ENCODE peak calls at places on chromosomes 1 and 21, in four cellular contexts. Z, B, M and R are unnamed samples.

GRCh38 chr1:210366767-210367166 is 38.1 kb downstream of the HHAT start:
- DNase-seq in Z (no peak), B (no peak), M (peak), R (no peak)

GRCh38 chr1:86788300-86789206 is 84.2 kb downstream of the SH3GLB1 start:
- DNase-seq in Z (no peak), B (no peak), M (peak), R (no peak)

GRCh38 chr1:176149939-176150807 is 56.9 kb downstream of the COP1 start:
- DNase-seq in Z (no peak), B (no peak), M (peak), R (no peak)

GRCh38 chr1:38586993-38587646 is 272.5 kb downstream of the RRAGC start:
- DNase-seq in Z (peak), B (peak), M (peak), R (peak)

GRCh38 chr1:117674521-117675400 is 68.9 kb downstream of the TENT5C start:
- DNase-seq in Z (peak), B (no peak), M (no peak), R (no peak)

GRCh38 chr1:154276797-154277196 is 4.4 kb downstream of the HAX1 start:
- DNase-seq in Z (no peak), B (no peak), M (no peak), R (peak)

GRCh38 chr1:227225715-227226346 is 92.5 kb downstream of the CDC42BPA start:
- DNase-seq in Z (no peak), B (no peak), M (no peak), R (no peak)

GRCh38 chr1:208837242-208837641 is 593.1 kb upstream of the PLXNA2 start:
- DNase-seq in Z (no peak), B (no peak), M (no peak), R (no peak)

GRCh38 chr1:91501527-91501859 is 842 bp downstream of the CDC7 start:
- DNase-seq in Z (no peak), B (no peak), M (no peak), R (no peak)

GRCh38 chr1:31934706-31935629 is 3.2 kb downstream of the PTP4A2 start:
- DNase-seq in Z (no peak), B (no peak), M (no peak), R (no peak)

GRCh38 chr1:243713470-243714186 is 136.4 kb downstream of the AKT3 start:
- DNase-seq in Z (no peak), B (no peak), M (no peak), R (no peak)

GRCh38 chr21:34808569-34809204 is 139.9 kb downstream of the CLIC6 start:
- DNase-seq in Z (no peak), B (no peak), M (no peak), R (no peak)

GRCh38 chr1:184486761-184487445 is 100.1 kb downstream of the C1orf21 start:
- DNase-seq in Z (no peak), B (no peak), M (no peak), R (peak)

GRCh38 chr1:52927219-52928082 is at the start of gene SCP2:
- DNase-seq in Z (peak), B (no peak), M (peak), R (peak)

GRCh38 chr1:28877132-28877781 is 37.1 kb upstream of the EPB41 start:
- DNase-seq in Z (peak), B (peak), M (peak), R (peak)

GRCh38 chr1:215140135-215140534 is 57.6 kb downstream of the KCNK2 start:
- DNase-seq in Z (no peak), B (no peak), M (no peak), R (no peak)

GRCh38 chr1:210250998-210251679 is 18.5 kb downstream of the SERTAD4 start:
- DNase-seq in Z (no peak), B (no peak), M (no peak), R (peak)

GRCh38 chr1:95223110-95223509 is 10.9 kb upstream of the RWDD3 start:
- DNase-seq in Z (no peak), B (no peak), M (no peak), R (no peak)

GRCh38 chr1:54410359-54410758 is 4.2 kb upstream of the SSBP3 start:
- DNase-seq in Z (no peak), B (no peak), M (no peak), R (no peak)

GRCh38 chr1:180181048-180181447 is 26.4 kb downstream of the QSOX1 start:
- DNase-seq in Z (peak), B (no peak), M (no peak), R (peak)

GRCh38 chr1:22509815-22510214 is 53.5 kb upstream of the EPHA8 start:
- DNase-seq in Z (no peak), B (no peak), M (no peak), R (no peak)

GRCh38 chr1:162072770-162073169 is 3.3 kb downstream of the NOS1AP start:
- DNase-seq in Z (no peak), B (no peak), M (no peak), R (no peak)

GRCh38 chr21:44581158-44581557 is 754 bp upstream of the KRTAP10-5 start:
- DNase-seq in Z (no peak), B (no peak), M (no peak), R (no peak)

GRCh38 chr21:44578371-44579055 is 1.9 kb downstream of the KRTAP10-5 start:
- DNase-seq in Z (no peak), B (no peak), M (no peak), R (no peak)

GRCh38 chr21:44579056-44579832 is 1.2 kb downstream of the KRTAP10-5 start:
- DNase-seq in Z (no peak), B (no peak), M (no peak), R (no peak)

GRCh38 chr21:44582055-44582454 is 1.7 kb upstream of the KRTAP10-5 start:
- DNase-seq in Z (peak), B (no peak), M (no peak), R (no peak)

DNA sequence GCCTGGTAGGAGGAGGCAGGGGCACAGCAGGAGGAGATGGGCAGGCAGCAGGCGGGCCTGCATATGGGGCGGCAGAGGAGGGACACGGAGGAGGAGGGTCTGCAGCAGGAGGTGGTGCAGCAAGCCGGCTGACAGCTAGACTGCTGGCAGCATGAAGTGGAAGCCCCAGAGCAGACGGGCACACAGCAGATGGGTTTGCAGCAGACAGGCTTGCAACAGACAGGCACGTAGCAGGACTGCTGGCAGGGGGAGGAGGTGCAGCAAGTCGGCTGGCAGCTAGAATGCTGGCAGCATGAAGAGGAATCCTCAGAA is 615 bp downstream of the KRTAP10-5 start:
- DNase-seq in Z (no peak), B (no peak), M (no peak), R (no peak)
- TF ChIP-seq CREM in Z (no peak), B (no peak), M (no peak), R (no peak)

GRCh38 chr21:32914424-32915070 is 111.2 kb upstream of the OLIG2 start:
- DNase-seq in Z (no peak), B (no peak), M (no peak), R (no peak)
- TF ChIP-seq NR2C2 in Z (no peak), B (no peak), M (no peak), R (no peak)

GRCh38 chr1:204359474-204360255 is at the start of gene PLEKHA6:
- DNase-seq in Z (peak), B (no peak), M (no peak), R (no peak)
- TF ChIP-seq CREM in Z (no peak), B (no peak), M (no peak), R (no peak)

GRCh38 chr21:45899317-45900033 is 82.1 kb upstream of the COL6A1 start:
- DNase-seq in Z (no peak), B (no peak), M (no peak), R (no peak)
- TF ChIP-seq NR2C2 in Z (no peak), B (no peak), M (no peak), R (no peak)

DNA sequence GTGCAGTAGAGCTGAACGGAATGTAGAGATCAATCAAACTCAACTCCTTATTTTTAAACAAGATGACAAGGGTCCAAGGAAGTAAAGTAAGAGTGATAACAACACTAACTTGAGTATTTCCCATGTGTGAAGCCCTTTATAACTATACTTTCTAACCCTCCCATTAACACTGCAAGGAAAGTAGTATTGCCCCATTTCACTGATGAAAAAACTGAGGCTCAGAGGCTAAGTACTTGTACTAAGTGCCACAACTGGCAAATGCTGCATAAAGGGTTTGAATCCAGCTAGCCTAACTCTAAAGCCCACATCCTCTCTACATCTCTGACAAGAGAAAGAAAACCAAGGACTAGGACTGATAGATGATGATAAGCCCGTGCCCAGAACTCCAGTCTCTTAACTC is 8.2 kb upstream of the GJA5 start:
- DNase-seq in Z (no peak), B (no peak), M (no peak), R (no peak)
- TF ChIP-seq CREM in Z (no peak), B (no peak), M (no peak), R (no peak)